ENCODE peak calls at places on chromosomes 7 and 10, in six cellular contexts. Z, N, E, V, M and B are unnamed samples.
A peak's percentile ranks its signal among the peaks of the same experiment; 100 is the strongest.

GRCh38 chr10:87092861-87093460 is 1.7 kb downstream of the GLUD1 start:
- DNase-seq in M (peak; percentile 49), N (no peak), E (peak; percentile 78), V (peak; percentile 49), Z (no peak), B (no peak)

GRCh38 chr10:109957092-109957797 is 33.9 kb upstream of the XPNPEP1 start:
- DNase-seq in E (no peak), V (peak; percentile 78), N (no peak), M (no peak), Z (no peak), B (no peak)

GRCh38 chr10:88039496-88040200 is 176.2 kb downstream of the PTEN start:
- DNase-seq in V (no peak), Z (no peak), E (no peak), M (no peak), N (no peak), B (no peak)

GRCh38 chr10:62250594-62251198 is 17.9 kb downstream of the RTKN2 start:
- DNase-seq in N (peak; percentile 96), E (no peak), M (no peak), V (no peak), Z (no peak), B (no peak)

GRCh38 chr7:2894118-2894940 is 50.2 kb upstream of the GNA12 start:
- DNase-seq in N (no peak), M (no peak), E (no peak), Z (no peak), V (no peak), B (no peak)

GRCh38 chr7:83149466-83149865 is 13.2 kb downstream of the PCLO start:
- DNase-seq in E (no peak), N (no peak), M (peak; percentile 24), V (no peak), Z (no peak), B (no peak)

GRCh38 chr7:17307558-17307957 is 9.1 kb downstream of the AHR start:
- DNase-seq in E (no peak), M (peak; percentile 40), N (no peak), V (no peak), Z (no peak), B (no peak)

GRCh38 chr10:4066581-4067403 is 281.8 kb upstream of the KLF6 start:
- DNase-seq in E (no peak), Z (no peak), N (no peak), V (no peak), M (no peak), B (no peak)

GRCh38 chr10:26781797-26782196 is 79.0 kb downstream of the ABI1 start:
- DNase-seq in V (no peak), N (no peak), E (no peak), M (no peak), Z (no peak), B (no peak)

GRCh38 chr7:44757311-44757710 is 8.7 kb downstream of the ZMIZ2 start:
- DNase-seq in V (no peak), E (peak; percentile 50), N (no peak), Z (peak; percentile 77), M (peak; percentile 33), B (peak; percentile 78)

GRCh38 chr7:126727930-126728331 is 524.8 kb downstream of the GRM8 start:
- DNase-seq in N (peak; percentile 17), Z (no peak), V (no peak), M (no peak), E (peak; percentile 82), B (no peak)

GRCh38 chr7:101519324-101520017 is 109.6 kb downstream of the MYL10 start:
- DNase-seq in Z (no peak), V (no peak), E (no peak), N (no peak), M (peak; percentile 98), B (no peak)

GRCh38 chr10:44650576-44651394 is 260.4 kb upstream of the TMEM72 start:
- DNase-seq in V (no peak), M (no peak), Z (peak; percentile 43), E (no peak), N (no peak), B (peak; percentile 20)

GRCh38 chr10:93154531-93154930 is 80.8 kb downstream of the CYP26A1 start:
- DNase-seq in M (no peak), V (no peak), N (no peak), E (no peak), Z (no peak), B (no peak)

GRCh38 chr7:87416682-87417587 is 58.5 kb downstream of the ABCB4 start:
- DNase-seq in M (peak; percentile 80), N (peak; percentile 68), Z (peak; percentile 31), V (peak; percentile 33), E (peak; percentile 73), B (no peak)

GRCh38 chr10:67926956-67927355 is 42.5 kb downstream of the SIRT1 start:
- DNase-seq in M (no peak), V (no peak), E (no peak), Z (no peak), N (no peak), B (no peak)

GRCh38 chr7:31648288-31648687 is 38.7 kb upstream of the PPP1R17 start:
- DNase-seq in V (no peak), E (peak; percentile 35), M (no peak), Z (no peak), N (no peak), B (no peak)

GRCh38 chr7:84455788-84456187 is 261.2 kb upstream of the SEMA3A start:
- DNase-seq in E (peak; percentile 59), V (no peak), M (peak; percentile 70), N (peak; percentile 15), Z (no peak), B (no peak)

GRCh38 chr7:944744-945143 is 9.7 kb downstream of the ADAP1 start:
- DNase-seq in E (no peak), N (no peak), V (no peak), Z (no peak), M (no peak), B (no peak)
- H3K27ac ChIP-seq in E (no peak overlapping the region), N (no peak overlapping the region), V (peak overlapping the region; percentile 76), Z (no peak overlapping the region), M (no peak overlapping the region), B (no peak overlapping the region)

GRCh38 chr7:28536259-28536658 is 123.9 kb downstream of the CREB5 start:
- DNase-seq in M (peak; percentile 27), V (no peak), N (no peak), E (peak; percentile 8), Z (peak; percentile 34), B (no peak)
- TF ChIP-seq CTCF in M (peak; percentile 53), V (no peak), N (peak; percentile 52), E (peak; percentile 11), Z (no peak), B (peak; percentile 50)

GRCh38 chr7:155425011-155425340 is 33.0 kb upstream of the EN2 start:
- DNase-seq in Z (no peak), N (no peak), M (no peak), V (no peak), E (no peak), B (no peak)

GRCh38 chr7:155422599-155423336 is 35.2 kb upstream of the EN2 start:
- DNase-seq in M (no peak), Z (no peak), V (no peak), E (no peak), N (no peak), B (no peak)

GRCh38 chr7:155424301-155425010 is 33.5 kb upstream of the EN2 start:
- DNase-seq in V (no peak), M (no peak), E (no peak), N (no peak), Z (no peak), B (no peak)

GRCh38 chr7:155422151-155422550 is 35.8 kb upstream of the EN2 start:
- DNase-seq in E (no peak), N (no peak), V (no peak), M (no peak), Z (no peak), B (no peak)

DNA sequence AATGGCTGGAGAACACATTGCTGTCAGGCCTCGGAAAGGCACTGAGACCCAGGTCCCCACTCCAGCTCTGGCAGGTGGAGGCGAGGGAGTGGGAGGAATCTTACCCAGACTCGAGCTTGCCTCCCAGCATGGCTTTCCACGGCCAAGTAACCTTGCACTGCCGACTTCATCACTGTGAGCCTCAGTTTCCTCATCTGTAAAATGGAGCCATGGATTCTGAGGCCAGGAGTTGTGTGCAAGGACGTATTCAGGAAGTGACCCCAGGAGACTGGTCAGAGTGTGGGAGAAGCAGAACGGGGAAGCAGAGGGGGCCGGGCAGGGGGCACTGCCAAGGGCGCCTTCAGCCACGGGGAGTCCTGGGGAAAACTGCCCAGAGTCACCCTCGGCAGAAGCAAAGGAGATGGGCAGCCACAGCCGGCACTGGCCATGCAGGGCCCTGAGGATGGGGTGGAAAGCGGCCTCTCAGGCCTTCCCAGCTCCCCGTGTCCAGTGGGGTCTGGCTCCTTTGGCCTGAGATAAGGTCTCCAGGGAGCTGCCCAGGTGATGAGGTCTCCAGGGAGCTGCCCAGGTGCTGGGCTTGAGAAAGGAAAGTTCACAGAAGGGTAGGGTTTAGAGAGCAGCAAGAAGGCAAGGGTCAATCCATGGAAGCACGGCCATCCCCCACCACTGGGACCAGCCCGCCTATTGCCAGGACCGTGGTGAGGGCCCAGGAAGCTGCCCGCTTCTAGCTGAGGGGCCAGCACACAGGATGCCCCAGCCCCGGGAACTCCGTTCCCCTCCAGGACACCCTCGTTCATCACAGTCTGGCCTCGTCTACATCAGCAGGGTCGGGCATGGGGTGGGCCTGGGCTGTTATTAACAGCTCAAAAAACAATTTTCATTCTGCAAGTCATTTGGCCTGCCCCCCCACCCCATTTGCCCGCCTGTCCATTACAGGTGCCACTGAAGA is 34.3 kb upstream of the EN2 start:
- DNase-seq in V (no peak), Z (no peak), M (no peak), N (no peak), E (no peak), B (no peak)
- H3K27me3 ChIP-seq in V (no peaks in the 10 kb centered on the region), Z (no peaks in the 10 kb centered on the region), M (no peaks in the 10 kb centered on the region), N (peaks cover 9% of the 10 kb centered on the region), E (peaks cover 38% of the 10 kb centered on the region), B (peaks cover 98% of the 10 kb centered on the region)

GRCh38 chr10:130109796-130110235 is 814 bp downstream of the C10orf143 start:
- DNase-seq in Z (peak; percentile 66), N (peak; percentile 73), V (peak; percentile 63), E (peak; percentile 89), M (peak; percentile 89), B (peak; percentile 38)

GRCh38 chr10:130108934-130109604 is 1.6 kb downstream of the C10orf143 start:
- DNase-seq in V (no peak), Z (no peak), M (no peak), E (no peak), N (no peak), B (no peak)

GRCh38 chr10:130111115-130111847 is 651 bp upstream of the C10orf143 start:
- DNase-seq in V (peak; percentile 97), E (peak; percentile 99), N (no peak), Z (peak; percentile 95), M (peak; percentile 97), B (peak; percentile 96)

GRCh38 chr10:130111848-130112180 is 1.2 kb upstream of the C10orf143 start:
- DNase-seq in M (no peak), V (no peak), E (no peak), Z (no peak), N (no peak), B (no peak)

DNA sequence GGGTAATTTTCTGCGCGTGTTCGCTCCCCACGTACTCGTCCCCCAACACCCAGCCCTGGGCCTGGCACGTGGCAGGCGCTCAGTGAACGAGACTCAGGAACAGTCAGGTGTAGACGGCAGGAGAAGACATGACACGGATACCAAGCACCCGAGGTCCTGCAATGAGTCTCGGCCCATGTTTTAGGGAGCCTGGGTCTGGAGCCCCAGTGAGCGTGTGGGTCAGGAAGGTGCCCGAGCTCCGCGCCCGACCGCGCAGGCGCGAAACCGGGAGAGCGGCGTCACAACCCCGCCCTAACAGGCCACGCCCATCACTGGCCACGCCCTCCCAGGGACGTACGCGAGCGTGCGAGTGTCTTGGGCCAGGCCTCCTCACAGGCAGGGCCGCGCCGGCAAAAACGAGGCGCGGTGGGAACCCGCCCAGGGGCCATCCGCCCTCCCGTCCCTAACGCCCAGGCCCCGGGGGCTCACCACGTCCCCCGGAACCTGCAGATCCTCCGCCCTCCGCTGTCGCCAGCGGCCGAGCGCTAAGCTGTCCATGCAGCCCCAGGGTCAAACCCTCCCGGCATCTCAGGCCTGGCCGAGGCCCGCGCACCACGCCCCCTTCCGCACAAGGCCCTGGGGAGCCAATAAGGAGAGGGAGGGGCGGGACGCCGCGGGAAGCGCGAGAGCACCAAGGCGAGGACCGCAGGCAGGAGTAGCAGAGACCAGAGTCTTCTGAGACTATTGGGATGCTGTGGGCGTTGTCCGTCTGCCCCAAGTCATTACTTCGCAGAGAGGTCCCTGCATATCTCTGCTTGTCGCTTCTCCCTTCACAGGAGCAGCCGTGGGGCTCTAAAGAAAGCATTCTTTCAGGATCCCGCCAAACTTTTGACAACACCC is at the start of gene C10orf143:
- DNase-seq in V (peak; percentile 99), M (peak; percentile 98), E (peak; percentile 97), N (peak; percentile 90), Z (peak; percentile 99), B (peak; percentile 98)
- H3K27ac ChIP-seq in V (peak within 1 kb of the TSS; percentile 82), M (peak within 1 kb of the TSS; percentile 96), E (peak within 1 kb of the TSS; percentile 95), N (peak within 1 kb of the TSS; percentile 99), Z (peak within 1 kb of the TSS; percentile 35), B (peak within 1 kb of the TSS; percentile 97)